ENCODE peak calls at places on chromosomes 7 and 10, in four cellular contexts. L, C, E and U are unnamed samples.
A peak's percentile ranks its signal among the peaks of the same experiment; 100 is the strongest.

GRCh38 chr7:101950450-101951119 is 133.2 kb downstream of the CUX1 start:
- DNase-seq in L (peak; percentile 90), C (no peak), E (no peak), U (no peak)

GRCh38 chr10:46558411-46559185 is 2.1 kb upstream of the GPRIN2 start:
- DNase-seq in C (peak; percentile 91), E (no peak), L (no peak), U (no peak)

GRCh38 chr10:3785251-3785848 is 341 bp upstream of the KLF6 start:
- DNase-seq in L (peak; percentile 99), E (peak; percentile 96), C (peak; percentile 99), U (peak; percentile 93)

GRCh38 chr7:155791214-155791737 is 21.0 kb downstream of the SHH start:
- DNase-seq in C (no peak), L (no peak), E (no peak), U (no peak)

GRCh38 chr7:158957921-158958471 is 101.6 kb downstream of the DYNC2I1 start:
- DNase-seq in C (peak; percentile 90), E (peak; percentile 41), L (no peak), U (no peak)

GRCh38 chr7:92813390-92814024 is 22.9 kb downstream of the CDK6 start:
- DNase-seq in E (no peak), L (peak; percentile 29), C (no peak), U (peak; percentile 38)

GRCh38 chr10:112182808-112183328 is 697 bp downstream of the GPAM start:
- DNase-seq in E (no peak), L (peak; percentile 2), C (no peak), U (peak; percentile 20)

GRCh38 chr10:43236176-43236850 is 30.6 kb downstream of the RASGEF1A start:
- DNase-seq in L (no peak), C (no peak), E (no peak), U (no peak)

GRCh38 chr10:89074120-89074519 is 83.5 kb downstream of the FAS start:
- DNase-seq in C (no peak), E (no peak), L (peak; percentile 82), U (no peak)

GRCh38 chr10:11397980-11398580 is 213.4 kb downstream of the USP6NL start:
- DNase-seq in E (no peak), L (peak; percentile 10), C (peak; percentile 27), U (no peak)

GRCh38 chr10:78846770-78847169 is 222.0 kb upstream of the ZMIZ1 start:
- DNase-seq in C (peak; percentile 17), L (no peak), E (no peak), U (no peak)

GRCh38 chr10:72133517-72133916 is 45.2 kb upstream of the SPOCK2 start:
- DNase-seq in L (peak; percentile 48), E (no peak), C (no peak), U (peak; percentile 60)

GRCh38 chr7:87628780-87629569 is 777 bp downstream of the RUNDC3B start:
- DNase-seq in C (peak; percentile 50), L (peak; percentile 2), E (peak; percentile 57), U (no peak)

GRCh38 chr10:132478341-132479023 is 59.1 kb upstream of the INPP5A start:
- DNase-seq in L (no peak), C (no peak), E (no peak), U (no peak)

GRCh38 chr10:36493511-36493880 is 631.9 kb upstream of the ANKRD30A start:
- DNase-seq in L (peak; percentile 52), E (peak; percentile 54), C (no peak), U (no peak)

GRCh38 chr10:102234866-102235597 is 6.3 kb downstream of the PITX3 start:
- DNase-seq in E (no peak), L (no peak), C (no peak), U (no peak)

GRCh38 chr10:60974463-60975149 is 30.6 kb upstream of the RHOBTB1 start:
- DNase-seq in L (no peak), E (peak; percentile 66), C (no peak), U (no peak)

GRCh38 chr7:101901661-101902491 is 84.5 kb downstream of the CUX1 start:
- DNase-seq in C (no peak), L (peak; percentile 33), E (no peak), U (no peak)

GRCh38 chr7:82413237-82413636 is 30.3 kb downstream of the CACNA2D1 start:
- DNase-seq in L (peak; percentile 46), C (no peak), E (no peak), U (no peak)

GRCh38 chr7:70647801-70648491 is 484.0 kb upstream of the GALNT17 start:
- DNase-seq in E (peak; percentile 92), L (no peak), C (no peak), U (peak; percentile 52)

GRCh38 chr7:105473163-105473562 is 48.9 kb downstream of the PUS7 start:
- DNase-seq in E (peak; percentile 86), L (peak; percentile 91), C (no peak), U (no peak)

GRCh38 chr10:91798736-91799579 is 732 bp downstream of the TNKS2 start:
- DNase-seq in C (peak; percentile 50), L (peak; percentile 49), E (peak; percentile 69), U (peak; percentile 83)

GRCh38 chr7:155714702-155715101 is 70.2 kb downstream of the RBM33 start:
- DNase-seq in C (no peak), E (no peak), L (no peak), U (no peak)

GRCh38 chr7:151752816-151753600 is 123.9 kb downstream of the PRKAG2 start:
- DNase-seq in L (no peak), C (no peak), E (no peak), U (no peak)

GRCh38 chr10:97904026-97904410 is 54.4 kb downstream of the GOLGA7B start:
- DNase-seq in L (no peak), E (no peak), C (no peak), U (no peak)

GRCh38 chr10:13402016-13402415 is 53.9 kb upstream of the SEPHS1 start:
- DNase-seq in C (no peak), E (no peak), L (no peak), U (no peak)

GRCh38 chr10:15237351-15237750 is 68.9 kb upstream of the NMT2 start:
- DNase-seq in L (peak; percentile 79), E (peak; percentile 27), C (no peak), U (no peak)

GRCh38 chr7:92179393-92179924 is 517 bp upstream of the LRRD1 start:
- DNase-seq in C (no peak), L (no peak), E (no peak), U (no peak)